ENCODE peak calls at places on chromosomes 6 and 20, in eight cellular contexts. B, Z, I, M, E, F, S and H are unnamed samples. For H3K27me3, the result is how much of the 10 kb centered on the place peaks cover.

GRCh38 chr6:125588268-125588667 is 161.2 kb upstream of the HEY2 start:
- DNase-seq in B (peak), Z (no peak), I (no peak), M (no peak), E (no peak), F (peak), S (no peak), H (no peak)

GRCh38 chr20:4444404-4444803 is 277.3 kb upstream of the PRND start:
- DNase-seq in B (peak), Z (no peak), I (no peak), M (no peak), E (no peak), F (no peak), S (no peak), H (no peak)

GRCh38 chr6:131063764-131064272 is 773 bp upstream of the EPB41L2 start:
- DNase-seq in B (no peak), Z (no peak), I (no peak), M (no peak), E (no peak), F (no peak), S (no peak), H (no peak)

GRCh38 chr20:309841-310644 is 12.7 kb downstream of the ZCCHC3 start:
- DNase-seq in B (peak), Z (no peak), I (peak), M (peak), E (peak), F (peak), S (peak), H (peak)

GRCh38 chr6:121645100-121645745 is 209.8 kb downstream of the GJA1 start:
- DNase-seq in B (peak), Z (no peak), I (no peak), M (no peak), E (no peak), F (no peak), S (no peak), H (no peak)

GRCh38 chr6:150209415-150209814 is 66.6 kb downstream of the PPP1R14C start:
- DNase-seq in B (no peak), Z (no peak), I (no peak), M (no peak), E (no peak), F (no peak), S (no peak), H (no peak)

GRCh38 chr20:43938932-43939761 is 24.5 kb downstream of the TOX2 start:
- DNase-seq in B (peak), Z (peak), I (no peak), M (peak), E (no peak), F (peak), S (peak), H (peak)

GRCh38 chr6:165663283-165663735 is 268 bp upstream of the PDE10A start:
- DNase-seq in B (peak), Z (no peak), I (no peak), M (peak), E (peak), F (no peak), S (peak), H (no peak)

GRCh38 chr6:140002406-140003022 is 628.1 kb upstream of the CITED2 start:
- DNase-seq in B (no peak), Z (no peak), I (no peak), M (no peak), E (peak), F (no peak), S (no peak), H (no peak)

GRCh38 chr6:123715243-123715863 is 78.6 kb upstream of the TRDN start:
- DNase-seq in B (no peak), Z (peak), I (peak), M (no peak), E (peak), F (no peak), S (peak), H (no peak)

GRCh38 chr20:44911264-44911921 is 1.5 kb downstream of the PABPC1L start:
- DNase-seq in B (peak), Z (no peak), I (peak), M (no peak), E (peak), F (no peak), S (peak), H (no peak)

GRCh38 chr6:70270287-70271005 is 32.4 kb downstream of the COL9A1 start:
- DNase-seq in B (no peak), Z (no peak), I (no peak), M (no peak), E (no peak), F (no peak), S (no peak), H (no peak)

GRCh38 chr20:40654876-40655275 is 34.2 kb downstream of the MAFB start:
- DNase-seq in B (peak), Z (no peak), I (no peak), M (peak), E (no peak), F (peak), S (no peak), H (no peak)

GRCh38 chr20:17825949-17826843 is 126.4 kb downstream of the BANF2 start:
- DNase-seq in B (no peak), Z (no peak), I (no peak), M (no peak), E (no peak), F (no peak), S (no peak), H (no peak)

GRCh38 chr20:23047738-23048214 is 1.7 kb downstream of the THBD start:
- DNase-seq in B (no peak), Z (no peak), I (no peak), M (no peak), E (peak), F (no peak), S (no peak), H (no peak)

DNA sequence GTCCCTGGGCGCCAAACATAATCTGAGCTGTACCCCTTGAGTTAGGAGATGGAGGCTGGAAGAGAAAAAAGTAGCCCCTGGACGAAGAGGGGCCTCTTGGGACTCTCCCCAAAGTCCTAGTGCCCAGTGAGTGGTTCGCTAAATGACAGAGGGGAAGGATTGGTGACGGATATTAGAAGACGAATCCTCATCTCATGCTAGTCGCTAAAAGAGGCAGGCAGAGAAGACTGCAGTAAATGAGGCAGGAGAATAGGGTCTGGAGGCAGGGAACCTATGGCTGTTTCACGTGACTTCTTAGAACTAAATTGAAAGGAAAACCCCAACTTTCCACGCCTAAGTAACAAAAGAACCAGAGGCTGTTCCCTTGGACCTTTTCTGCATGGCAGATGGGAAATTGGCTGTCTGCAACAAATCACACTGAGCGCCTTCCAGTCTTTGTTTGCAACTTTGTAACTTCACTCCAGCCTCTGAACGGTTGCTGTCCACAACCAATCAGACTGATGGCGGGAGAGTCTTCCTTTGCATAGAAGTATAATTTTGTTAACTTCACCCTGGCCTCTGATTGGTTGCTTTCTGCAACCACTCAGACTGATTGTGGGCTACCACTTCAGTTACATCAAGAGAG is 730 bp upstream of the RBL1 start:
- DNase-seq in B (no peak), Z (no peak), I (no peak), M (no peak), E (no peak), F (no peak), S (no peak), H (no peak)
- H3K4me3 ChIP-seq in B (peak), Z (peak), I (peak), M (peak), E (peak), F (peak), S (peak), H (peak)

GRCh38 chr20:51230727-51231126 is 207.8 kb upstream of the KCNG1 start:
- DNase-seq in B (no peak), Z (no peak), I (no peak), M (no peak), E (no peak), F (no peak), S (no peak), H (no peak)

GRCh38 chr20:51237278-51237677 is 214.4 kb upstream of the KCNG1 start:
- DNase-seq in B (peak), Z (no peak), I (no peak), M (peak), E (no peak), F (peak), S (no peak), H (no peak)

GRCh38 chr20:51237790-51238189 is 214.9 kb upstream of the KCNG1 start:
- DNase-seq in B (no peak), Z (no peak), I (no peak), M (peak), E (no peak), F (peak), S (no peak), H (no peak)

GRCh38 chr20:51236396-51236795 is 213.5 kb upstream of the KCNG1 start:
- DNase-seq in B (no peak), Z (no peak), I (no peak), M (no peak), E (no peak), F (no peak), S (no peak), H (no peak)

GRCh38 chr20:51233345-51233744 is 210.4 kb upstream of the KCNG1 start:
- DNase-seq in B (no peak), Z (no peak), I (no peak), M (no peak), E (no peak), F (no peak), S (no peak), H (no peak)
- H3K27me3 ChIP-seq in B (under half), Z (under half), I (under half), M (half or more), E (under half), F (under half), S (under half), H (under half)

GRCh38 chr6:27297857-27298730 is 14.0 kb downstream of the POM121L2 start:
- DNase-seq in B (peak), Z (peak), I (no peak), M (no peak), E (peak), F (no peak), S (peak), H (no peak)

GRCh38 chr6:27295301-27296079 is 16.6 kb downstream of the POM121L2 start:
- DNase-seq in B (peak), Z (peak), I (no peak), M (no peak), E (peak), F (no peak), S (peak), H (peak)

GRCh38 chr6:27296106-27296783 is 15.8 kb downstream of the POM121L2 start:
- DNase-seq in B (peak), Z (no peak), I (no peak), M (no peak), E (peak), F (no peak), S (peak), H (no peak)

GRCh38 chr6:27294409-27294808 is 17.7 kb downstream of the POM121L2 start:
- DNase-seq in B (no peak), Z (no peak), I (no peak), M (no peak), E (no peak), F (no peak), S (no peak), H (no peak)

DNA sequence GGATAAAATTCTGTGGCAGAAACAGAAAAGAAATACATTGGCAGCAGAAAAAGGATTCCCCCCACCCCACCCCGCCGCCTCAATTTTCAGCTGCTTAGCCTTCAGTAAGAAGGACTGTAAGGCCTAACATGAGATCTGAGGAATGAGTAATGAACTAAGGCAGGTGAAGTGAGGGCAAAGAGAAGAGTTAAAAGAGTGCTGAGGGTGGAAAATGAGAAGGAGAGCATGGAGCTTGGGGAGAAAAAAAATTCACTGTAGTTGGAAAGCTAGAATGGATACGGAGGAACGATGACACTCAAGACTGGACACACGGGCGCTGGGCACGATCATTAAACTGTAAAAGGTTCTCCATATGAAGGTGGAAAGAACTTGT is 14.6 kb downstream of the POM121L2 start:
- DNase-seq in B (no peak), Z (no peak), I (no peak), M (no peak), E (no peak), F (no peak), S (no peak), H (no peak)
- H3K4me3 ChIP-seq in B (peak), Z (peak), I (peak), M (no peak), E (peak), F (no peak), S (no peak), H (peak)

DNA sequence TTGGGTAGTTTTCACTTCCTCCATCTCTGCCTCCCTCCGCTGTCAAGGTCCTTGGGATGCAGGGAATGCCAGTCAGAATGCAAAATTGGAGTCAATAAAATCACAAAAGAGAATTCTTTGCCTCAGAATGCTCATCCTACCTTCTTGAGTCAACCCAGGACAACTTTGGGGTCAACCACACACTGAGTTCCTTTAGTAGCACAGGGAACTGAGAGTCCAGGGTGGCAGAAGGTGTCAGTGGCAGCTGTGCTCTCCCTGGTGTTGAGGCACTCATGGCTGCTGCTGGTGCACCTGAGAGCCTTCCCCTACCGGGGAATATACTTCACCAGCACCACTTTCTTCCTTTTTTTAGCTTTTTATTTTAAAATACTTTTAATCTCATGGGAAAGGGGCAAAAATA is 829 bp upstream of the NOTCH4 start:
- DNase-seq in B (no peak), Z (no peak), I (no peak), M (no peak), E (no peak), F (no peak), S (no peak), H (no peak)
- H3K27me3 ChIP-seq in B (under half), Z (under half), I (under half), M (under half), E (under half), F (under half), S (under half), H (under half)

GRCh38 chr6:15879372-15880261 is 216.8 kb upstream of the DTNBP1 start:
- DNase-seq in B (peak), Z (no peak), I (no peak), M (peak), E (no peak), F (peak), S (peak), H (no peak)
- H3K4me3 ChIP-seq in B (no peak), Z (no peak), I (no peak), M (no peak), E (no peak), F (no peak), S (no peak), H (no peak)

GRCh38 chr20:33275871-33276270 is 7.1 kb upstream of the BPIFB1 start:
- DNase-seq in B (no peak), Z (no peak), I (no peak), M (no peak), E (no peak), F (no peak), S (no peak), H (no peak)
- H3K27me3 ChIP-seq in B (under half), Z (under half), I (under half), M (half or more), E (under half), F (under half), S (under half), H (under half)

DNA sequence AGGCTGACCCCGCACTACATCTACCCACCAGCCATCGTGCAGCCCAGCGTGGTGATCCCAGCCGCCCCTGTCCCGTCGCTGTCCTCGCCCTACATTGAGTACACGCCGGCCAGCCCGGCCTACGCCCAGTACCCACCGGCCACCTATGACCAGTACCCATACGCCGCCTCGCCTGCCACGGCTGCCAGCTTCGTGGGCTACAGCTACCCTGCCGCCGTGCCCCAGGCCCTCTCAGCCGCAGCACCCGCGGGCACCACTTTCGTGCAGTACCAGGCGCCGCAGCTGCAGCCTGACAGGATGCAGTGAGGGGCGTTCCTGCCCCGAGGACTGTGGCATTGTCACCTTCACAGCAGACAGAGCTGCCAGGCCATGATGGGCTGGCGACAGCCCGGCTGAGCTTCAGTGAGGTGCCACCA is 16.4 kb downstream of the RBM38 start:
- DNase-seq in B (no peak), Z (no peak), I (no peak), M (no peak), E (no peak), F (no peak), S (no peak), H (no peak)
- H3K4me3 ChIP-seq in B (no peak), Z (no peak), I (no peak), M (no peak), E (no peak), F (no peak), S (no peak), H (no peak)

GRCh38 chr6:44554901-44555300 is 167.4 kb downstream of the CDC5L start:
- DNase-seq in B (no peak), Z (no peak), I (no peak), M (no peak), E (no peak), F (no peak), S (no peak), H (no peak)
- H3K27me3 ChIP-seq in B (under half), Z (under half), I (under half), M (under half), E (under half), F (under half), S (under half), H (under half)

GRCh38 chr6:78607188-78607587 is 260.2 kb upstream of the IRAK1BP1 start:
- DNase-seq in B (no peak), Z (no peak), I (no peak), M (no peak), E (no peak), F (no peak), S (no peak), H (no peak)

GRCh38 chr6:78611097-78611625 is 256.2 kb upstream of the IRAK1BP1 start:
- DNase-seq in B (no peak), Z (no peak), I (no peak), M (no peak), E (peak), F (no peak), S (no peak), H (no peak)

GRCh38 chr6:78605909-78606446 is 261.4 kb upstream of the IRAK1BP1 start:
- DNase-seq in B (peak), Z (no peak), I (no peak), M (no peak), E (no peak), F (no peak), S (no peak), H (peak)
- H3K4me3 ChIP-seq in B (peak), Z (no peak), I (no peak), M (no peak), E (no peak), F (no peak), S (no peak), H (no peak)